ENCODE peak calls at places on chromosomes 12 and 14, in four cellular contexts. One of them, this sample, is unnamed.

GRCh38 chr12:49537709-49538601 is 875 bp upstream of the KCNH3 start:
- DNase-seq in SK-N-SH: peak; percentile 74
- DNase-seq in neural progenitor cell: peak; percentile 76
- DNase-seq in HCT116: no peak
- DNase-seq in this sample: peak; percentile 31

GRCh38 chr12:126608607-126609175 is 1543.5 kb downstream of the AACS start:
- DNase-seq in HCT116: no peak
- DNase-seq in neural progenitor cell: no peak
- DNase-seq in SK-N-SH: no peak
- DNase-seq in this sample: no peak

GRCh38 chr12:84772281-84772680 is 140.3 kb downstream of the SLC6A15 start:
- DNase-seq in SK-N-SH: no peak
- DNase-seq in neural progenitor cell: no peak
- DNase-seq in HCT116: no peak
- DNase-seq in this sample: no peak

GRCh38 chr12:19946549-19946948 is 421.8 kb upstream of the PDE3A start:
- DNase-seq in neural progenitor cell: no peak
- DNase-seq in SK-N-SH: no peak
- DNase-seq in HCT116: no peak
- DNase-seq in this sample: peak; percentile 55

GRCh38 chr12:65306603-65307501 is 28.4 kb downstream of the MSRB3 start:
- DNase-seq in HCT116: peak; percentile 91
- DNase-seq in SK-N-SH: peak; percentile 57
- DNase-seq in neural progenitor cell: peak; percentile 31
- DNase-seq in this sample: peak; percentile 78

GRCh38 chr12:66144796-66145754 is 14.5 kb upstream of the LLPH start:
- DNase-seq in HCT116: peak; percentile 52
- DNase-seq in SK-N-SH: peak; percentile 39
- DNase-seq in neural progenitor cell: peak; percentile 35
- DNase-seq in this sample: peak; percentile 66

GRCh38 chr14:85058170-85058569 is 471.8 kb upstream of the FLRT2 start:
- DNase-seq in HCT116: no peak
- DNase-seq in neural progenitor cell: no peak
- DNase-seq in SK-N-SH: no peak
- DNase-seq in this sample: no peak

GRCh38 chr14:63524537-63525155 is 18.5 kb downstream of the PPP2R5E start:
- DNase-seq in neural progenitor cell: no peak
- DNase-seq in HCT116: no peak
- DNase-seq in SK-N-SH: no peak
- DNase-seq in this sample: no peak

GRCh38 chr14:39339003-39339402 is 93.2 kb downstream of the FBXO33 start:
- DNase-seq in HCT116: no peak
- DNase-seq in SK-N-SH: no peak
- DNase-seq in neural progenitor cell: peak; percentile 76
- DNase-seq in this sample: peak; percentile 39

DNA sequence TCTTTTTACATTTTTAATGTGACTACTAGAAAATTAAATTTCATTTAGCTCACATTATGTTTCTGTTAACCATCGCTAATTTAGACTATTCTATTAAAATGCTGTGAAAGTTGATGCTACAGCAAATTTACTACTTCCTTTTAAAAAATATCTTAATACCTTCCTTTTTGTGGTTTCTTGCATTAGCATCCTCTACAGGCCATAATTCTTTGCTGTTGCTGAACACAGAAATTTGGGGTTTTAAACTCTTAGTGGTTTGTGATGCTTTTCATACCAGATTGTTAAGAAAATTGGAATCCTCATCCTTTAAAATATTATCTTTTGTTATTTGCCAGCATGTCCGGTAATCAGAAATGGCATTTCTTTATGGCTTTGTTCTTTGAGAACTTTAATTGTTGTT is 18.1 kb downstream of the WNK1 start:
- DNase-seq in SK-N-SH: no peak
- DNase-seq in neural progenitor cell: no peak
- DNase-seq in HCT116: no peak
- DNase-seq in this sample: no peak
- TF ChIP-seq CTCF in SK-N-SH: no peak
- TF ChIP-seq CTCF in neural progenitor cell: no peak
- TF ChIP-seq CTCF in HCT116: no peak
- TF ChIP-seq CTCF in this sample: no peak

GRCh38 chr12:131454418-131455217 is 256.3 kb upstream of the SFSWAP start:
- DNase-seq in HCT116: peak; percentile 76
- DNase-seq in neural progenitor cell: peak; percentile 87
- DNase-seq in SK-N-SH: peak; percentile 90
- DNase-seq in this sample: peak; percentile 80
- H2AFZ ChIP-seq in HCT116: peak overlapping the region; percentile 74
- H2AFZ ChIP-seq in neural progenitor cell: peak overlapping the region; percentile 96
- H2AFZ ChIP-seq in SK-N-SH: no peak overlapping the region
- H2AFZ ChIP-seq in this sample: no peak overlapping the region

DNA sequence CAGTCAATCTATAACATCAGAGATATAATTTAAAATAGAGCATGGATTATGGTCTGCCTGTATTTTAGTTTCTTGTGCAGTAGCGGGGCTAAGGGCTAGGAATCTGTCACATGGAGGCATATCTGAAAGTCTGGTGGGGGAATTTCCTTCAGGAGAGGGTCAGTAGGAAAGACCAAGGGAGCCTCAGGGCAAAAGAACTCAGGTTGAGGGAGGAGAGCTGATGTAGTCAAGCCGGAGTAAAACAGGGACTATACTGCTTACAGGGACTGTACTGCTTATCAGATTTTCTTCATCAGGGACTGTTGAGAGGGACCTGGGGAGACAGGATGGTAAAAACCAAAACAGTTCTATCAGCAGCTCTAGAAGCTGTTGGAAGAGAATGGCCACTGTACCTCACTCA is 82.0 kb upstream of the CPM start:
- DNase-seq in HCT116: no peak
- DNase-seq in SK-N-SH: no peak
- DNase-seq in neural progenitor cell: no peak
- DNase-seq in this sample: no peak
- TF ChIP-seq EZH2phosphoT487 in HCT116: no peak
- TF ChIP-seq EZH2phosphoT487 in SK-N-SH: no peak
- TF ChIP-seq EZH2phosphoT487 in neural progenitor cell: no peak
- TF ChIP-seq EZH2phosphoT487 in this sample: no peak

DNA sequence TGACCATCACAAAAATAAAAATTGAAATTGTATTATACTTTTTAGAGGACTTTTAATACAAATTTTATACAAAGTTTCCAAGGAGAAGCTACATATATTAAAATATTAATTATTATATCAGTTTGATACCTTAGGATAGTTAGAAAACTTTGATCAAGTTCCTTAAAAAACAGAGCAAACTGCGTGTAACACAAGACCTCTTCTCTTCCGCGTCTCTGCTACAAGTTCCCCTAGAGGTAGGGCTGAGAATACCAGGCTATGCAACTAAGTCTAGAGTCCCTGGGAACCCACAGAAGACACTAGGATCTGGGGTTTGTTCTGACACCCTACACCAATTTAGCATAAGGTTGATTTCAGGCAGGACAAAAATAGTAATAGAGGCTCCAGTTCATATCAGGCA is 319.0 kb downstream of the FOXG1 start:
- DNase-seq in SK-N-SH: peak; percentile 0
- DNase-seq in HCT116: no peak
- DNase-seq in neural progenitor cell: peak; percentile 49
- DNase-seq in this sample: peak; percentile 26
- TF ChIP-seq CTCF in SK-N-SH: peak; percentile 45
- TF ChIP-seq CTCF in HCT116: no peak
- TF ChIP-seq CTCF in neural progenitor cell: peak; percentile 44
- TF ChIP-seq CTCF in this sample: peak; percentile 22

DNA sequence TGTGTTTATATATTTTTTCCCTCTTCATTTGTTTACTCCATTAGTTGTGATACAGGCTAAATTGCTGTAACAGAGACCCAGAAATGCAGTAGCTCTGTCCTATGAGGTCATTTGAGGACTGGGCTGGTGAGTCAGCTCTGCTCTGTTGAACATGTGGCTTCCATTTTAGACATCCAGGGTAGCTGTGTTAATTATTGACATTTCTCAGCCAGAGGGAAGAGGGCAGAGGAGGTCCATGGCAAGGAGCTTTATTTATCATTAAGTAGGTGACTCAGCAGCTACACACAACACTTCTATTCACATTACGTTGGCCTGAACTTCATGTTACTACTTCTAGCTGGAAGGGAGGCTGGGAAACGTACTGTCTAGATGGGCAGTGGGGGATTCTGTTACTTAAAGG is 85.4 kb downstream of the PTCSC3 start:
- DNase-seq in neural progenitor cell: no peak
- DNase-seq in SK-N-SH: no peak
- DNase-seq in HCT116: peak; percentile 19
- DNase-seq in this sample: peak; percentile 82
- H2AFZ ChIP-seq in neural progenitor cell: no peak overlapping the region
- H2AFZ ChIP-seq in SK-N-SH: peak overlapping the region; percentile 86
- H2AFZ ChIP-seq in HCT116: peak overlapping the region; percentile 10
- H2AFZ ChIP-seq in this sample: no peak overlapping the region

DNA sequence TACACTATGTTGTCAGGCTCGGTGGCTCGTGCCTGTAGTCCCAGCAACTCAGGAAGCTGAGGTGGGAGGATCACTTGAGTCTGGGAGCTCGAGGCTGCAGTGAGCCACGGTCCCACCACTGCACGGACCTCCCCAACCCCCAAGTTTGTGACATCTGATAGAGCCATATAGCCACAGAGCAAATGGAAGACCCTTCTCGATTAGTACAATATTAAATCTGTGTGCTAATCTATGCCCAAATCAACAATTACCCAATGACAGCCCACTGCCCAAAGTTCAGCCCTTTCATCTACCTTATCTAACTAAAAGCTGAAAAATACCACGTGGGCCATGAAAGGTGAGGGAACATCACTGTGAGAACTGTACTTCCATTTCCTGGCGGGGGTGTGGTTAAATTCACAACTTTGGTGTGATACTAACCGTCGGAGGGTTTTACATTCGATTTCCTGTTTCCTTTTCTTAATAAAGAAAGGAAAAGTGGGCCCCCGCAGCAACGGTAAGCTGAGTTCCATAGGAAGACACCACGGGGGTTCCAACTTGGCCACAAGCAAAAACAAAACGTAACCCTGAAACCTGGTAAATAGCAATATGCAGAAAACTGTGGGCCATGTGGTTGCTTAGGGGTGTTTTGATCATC is 31.2 kb upstream of the FOS start:
- DNase-seq in SK-N-SH: no peak
- DNase-seq in HCT116: no peak
- DNase-seq in neural progenitor cell: no peak
- DNase-seq in this sample: no peak
- TF ChIP-seq EZH2phosphoT487 in SK-N-SH: no peak
- TF ChIP-seq EZH2phosphoT487 in HCT116: no peak
- TF ChIP-seq EZH2phosphoT487 in neural progenitor cell: no peak
- TF ChIP-seq EZH2phosphoT487 in this sample: no peak

GRCh38 chr14:33855672-33856071 is 95.2 kb downstream of the EGLN3 start:
- DNase-seq in neural progenitor cell: no peak
- DNase-seq in SK-N-SH: no peak
- DNase-seq in HCT116: no peak
- DNase-seq in this sample: no peak
- TF ChIP-seq CTCF in neural progenitor cell: no peak
- TF ChIP-seq CTCF in SK-N-SH: no peak
- TF ChIP-seq CTCF in HCT116: no peak
- TF ChIP-seq CTCF in this sample: no peak

DNA sequence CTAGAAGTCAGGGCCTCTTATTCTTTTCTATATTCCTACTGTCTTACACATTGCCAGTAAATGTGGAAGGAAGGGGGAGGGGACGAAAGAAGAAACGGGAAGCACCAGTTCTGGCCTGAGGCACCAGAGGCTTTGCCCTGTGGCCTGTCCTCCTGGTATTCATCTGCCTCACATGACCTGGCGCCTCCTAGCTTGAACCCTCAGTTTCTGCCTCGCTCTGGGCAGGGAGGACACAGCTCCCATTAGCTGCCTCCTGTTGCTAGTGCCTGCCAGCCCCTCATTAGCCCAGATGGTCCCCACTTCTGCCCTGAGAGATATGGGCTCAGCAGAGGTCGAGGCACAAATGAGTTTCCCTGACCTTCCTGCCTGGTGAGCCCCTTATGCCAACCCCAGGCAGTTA is 3.0 kb upstream of the PLEKHG6 start:
- DNase-seq in neural progenitor cell: no peak
- DNase-seq in HCT116: no peak
- DNase-seq in SK-N-SH: no peak
- DNase-seq in this sample: no peak
- H2AFZ ChIP-seq in neural progenitor cell: no peak overlapping the region
- H2AFZ ChIP-seq in HCT116: no peak overlapping the region
- H2AFZ ChIP-seq in SK-N-SH: no peak overlapping the region
- H2AFZ ChIP-seq in this sample: no peak overlapping the region

This sample was measured in hepatocyte.